ENCODE peak calls at places on chromosome 17, in ten cellular contexts. O, A, F, Q, W, G, P, J, E and L are unnamed samples.

GRCh38 chr17:31550389-31551056 is 159.0 kb downstream of the RAB11FIP4 start:
- DNase-seq in O (no peak), A (no peak), F (peak; percentile 41), Q (no peak), W (no peak), G (no peak), P (peak; percentile 24), J (no peak), E (no peak), L (no peak)

GRCh38 chr17:10025976-10026785 is 121.1 kb upstream of the RCVRN start:
- DNase-seq in O (no peak), A (no peak), F (no peak), Q (no peak), W (no peak), G (no peak), P (no peak), J (no peak), E (no peak), L (no peak)

GRCh38 chr17:15981208-15981607 is 18.3 kb downstream of the ZSWIM7 start:
- DNase-seq in O (no peak), A (no peak), F (no peak), Q (no peak), W (peak; percentile 40), G (no peak), P (no peak), J (no peak), E (no peak), L (no peak)

GRCh38 chr17:9334536-9335446 is 240.8 kb downstream of the STX8 start:
- DNase-seq in O (no peak), A (no peak), F (no peak), Q (no peak), W (peak; percentile 5), G (no peak), P (no peak), J (no peak), E (no peak), L (no peak)

GRCh38 chr17:2087597-2088211 is 32.8 kb downstream of the HIC1 start:
- DNase-seq in O (no peak), A (no peak), F (peak; percentile 44), Q (peak; percentile 51), W (no peak), G (no peak), P (peak; percentile 12), J (no peak), E (no peak), L (no peak)

GRCh38 chr17:81229666-81229920 is 6.8 kb upstream of the CEP131 start:
- DNase-seq in O (no peak), A (no peak), F (no peak), Q (no peak), W (no peak), G (no peak), P (no peak), J (no peak), E (no peak), L (no peak)

GRCh38 chr17:33572615-33573014 is 279.5 kb upstream of the ASIC2 start:
- DNase-seq in O (no peak), A (no peak), F (no peak), Q (no peak), W (peak; percentile 47), G (no peak), P (no peak), J (no peak), E (no peak), L (peak; percentile 14)

GRCh38 chr17:27669850-27670249 is 38.9 kb downstream of the LGALS9 start:
- DNase-seq in O (no peak), A (no peak), F (no peak), Q (no peak), W (no peak), G (no peak), P (no peak), J (no peak), E (no peak), L (no peak)

GRCh38 chr17:17067277-17067676 is 25.0 kb downstream of the MPRIP start:
- DNase-seq in O (no peak), A (no peak), F (peak; percentile 48), Q (no peak), W (no peak), G (no peak), P (peak; percentile 55), J (no peak), E (peak; percentile 51), L (peak; percentile 78)

GRCh38 chr17:7018331-7018964 is 4.4 kb upstream of the BCL6B start:
- DNase-seq in O (no peak), A (no peak), F (no peak), Q (no peak), W (no peak), G (peak; percentile 87), P (no peak), J (peak; percentile 86), E (no peak), L (no peak)

GRCh38 chr17:1492249-1493206 is at the start of gene MYO1C:
- DNase-seq in O (no peak), A (no peak), F (no peak), Q (no peak), W (peak; percentile 47), G (peak; percentile 82), P (no peak), J (no peak), E (no peak), L (no peak)

GRCh38 chr17:79506955-79507354 is 103.9 kb downstream of the RBFOX3 start:
- DNase-seq in O (no peak), A (no peak), F (no peak), Q (no peak), W (no peak), G (no peak), P (no peak), J (no peak), E (no peak), L (no peak)

GRCh38 chr17:79504181-79504605 is 106.7 kb downstream of the RBFOX3 start:
- DNase-seq in O (no peak), A (no peak), F (no peak), Q (no peak), W (peak; percentile 11), G (no peak), P (no peak), J (no peak), E (no peak), L (peak; percentile 19)

GRCh38 chr17:79508291-79508716 is 102.5 kb downstream of the RBFOX3 start:
- DNase-seq in O (no peak), A (no peak), F (no peak), Q (no peak), W (no peak), G (no peak), P (no peak), J (no peak), E (no peak), L (no peak)

GRCh38 chr17:79505199-79505598 is 105.7 kb downstream of the RBFOX3 start:
- DNase-seq in O (no peak), A (no peak), F (no peak), Q (no peak), W (no peak), G (no peak), P (no peak), J (no peak), E (no peak), L (no peak)

GRCh38 chr17:79506150-79506870 is 104.5 kb downstream of the RBFOX3 start:
- DNase-seq in O (no peak), A (no peak), F (no peak), Q (no peak), W (no peak), G (no peak), P (no peak), J (no peak), E (no peak), L (no peak)
- H3K27me3 ChIP-seq in O (no peaks in the 10 kb centered on the region), A (peaks cover 10% of the 10 kb centered on the region), F (no peaks in the 10 kb centered on the region), Q (no peaks in the 10 kb centered on the region), W (peaks cover 100% of the 10 kb centered on the region), G (no peaks in the 10 kb centered on the region), P (no peaks in the 10 kb centered on the region), J (no peaks in the 10 kb centered on the region), E (no peaks in the 10 kb centered on the region), L (no peaks in the 10 kb centered on the region)

DNA sequence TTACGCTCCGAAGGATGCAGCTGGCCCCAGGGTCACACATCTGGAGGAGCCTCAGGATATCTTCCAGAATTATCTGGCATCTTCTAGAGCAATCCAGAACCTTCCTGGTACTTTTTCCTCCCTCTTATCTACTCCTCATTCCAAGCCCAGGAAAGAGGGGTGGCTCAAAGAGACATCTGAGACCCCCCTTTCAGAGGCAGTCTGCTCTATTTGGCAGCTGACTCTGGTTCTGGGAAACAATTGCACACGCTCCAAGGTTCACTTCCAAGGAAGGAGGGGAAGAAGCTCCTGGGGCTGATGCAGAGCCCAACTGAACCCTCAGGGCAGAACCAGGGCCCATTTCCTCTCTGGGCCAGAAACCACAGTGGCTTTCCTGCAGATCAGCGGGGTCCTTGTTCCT is 14.9 kb downstream of the RBFOX3 start:
- DNase-seq in O (no peak), A (no peak), F (no peak), Q (no peak), W (no peak), G (no peak), P (no peak), J (no peak), E (no peak), L (no peak)
- H3K27me3 ChIP-seq in O (peaks cover 20% of the 10 kb centered on the region), A (peaks cover 25% of the 10 kb centered on the region), F (peaks cover 51% of the 10 kb centered on the region), Q (no peaks in the 10 kb centered on the region), W (peaks cover 93% of the 10 kb centered on the region), G (no peaks in the 10 kb centered on the region), P (peaks cover 9% of the 10 kb centered on the region), J (no peaks in the 10 kb centered on the region), E (no peaks in the 10 kb centered on the region), L (no peaks in the 10 kb centered on the region)

GRCh38 chr17:44187131-44187899 is 543 bp downstream of the TMUB2 start:
- DNase-seq in O (no peak), A (no peak), F (peak; percentile 61), Q (no peak), W (no peak), G (no peak), P (peak; percentile 46), J (no peak), E (no peak), L (no peak)
- H3K27me3 ChIP-seq in O (no peaks in the 10 kb centered on the region), A (no peaks in the 10 kb centered on the region), F (no peaks in the 10 kb centered on the region), Q (no peaks in the 10 kb centered on the region), W (no peaks in the 10 kb centered on the region), G (no peaks in the 10 kb centered on the region), P (no peaks in the 10 kb centered on the region), J (no peaks in the 10 kb centered on the region), E (no peaks in the 10 kb centered on the region), L (no peaks in the 10 kb centered on the region)

GRCh38 chr17:73773702-73774101 is 129.5 kb upstream of the SDK2 start:
- DNase-seq in O (no peak), A (peak; percentile 17), F (peak; percentile 26), Q (no peak), W (no peak), G (no peak), P (no peak), J (no peak), E (no peak), L (no peak)

GRCh38 chr17:73770849-73771229 is 126.6 kb upstream of the SDK2 start:
- DNase-seq in O (no peak), A (no peak), F (no peak), Q (no peak), W (no peak), G (no peak), P (no peak), J (no peak), E (no peak), L (no peak)

GRCh38 chr17:73770115-73770848 is 126.0 kb upstream of the SDK2 start:
- DNase-seq in O (peak; percentile 66), A (no peak), F (peak; percentile 89), Q (peak; percentile 65), W (peak; percentile 60), G (peak; percentile 95), P (peak; percentile 50), J (peak; percentile 12), E (peak; percentile 46), L (no peak)

GRCh38 chr17:73769480-73769879 is 125.2 kb upstream of the SDK2 start:
- DNase-seq in O (no peak), A (no peak), F (no peak), Q (no peak), W (no peak), G (no peak), P (no peak), J (no peak), E (no peak), L (no peak)

GRCh38 chr17:73772107-73772705 is 128.0 kb upstream of the SDK2 start:
- DNase-seq in O (no peak), A (no peak), F (no peak), Q (no peak), W (no peak), G (no peak), P (no peak), J (no peak), E (no peak), L (no peak)
- H3K27me3 ChIP-seq in O (no peaks in the 10 kb centered on the region), A (no peaks in the 10 kb centered on the region), F (no peaks in the 10 kb centered on the region), Q (no peaks in the 10 kb centered on the region), W (peaks cover 62% of the 10 kb centered on the region), G (no peaks in the 10 kb centered on the region), P (no peaks in the 10 kb centered on the region), J (no peaks in the 10 kb centered on the region), E (no peaks in the 10 kb centered on the region), L (no peaks in the 10 kb centered on the region)